ENCODE peak calls at places on chromosomes 4 and X, in eight cellular contexts. S is H1, A is heart left ventricle, F is AG04450, H is astrocyte, V is coronary artery, L is BJ, G is left lung. J is an unnamed sample.

GRCh38 chr4:54620773-54621172 is 37.0 kb upstream of the KIT start:
- DNase-seq in S (no peak), A (no peak), F (no peak), H (no peak), V (no peak), L (no peak), G (no peak), J (no peak)

GRCh38 chrX:108640817-108641216 is 95.5 kb downstream of the IRS4 start:
- DNase-seq in S (no peak), A (no peak), F (no peak), H (no peak), V (no peak), L (no peak), G (no peak), J (no peak)

GRCh38 chr4:168551211-168551610 is 54.4 kb downstream of the PALLD start:
- DNase-seq in S (no peak), A (no peak), F (peak; percentile 55), H (peak; percentile 89), V (no peak), L (peak; percentile 78), G (no peak), J (peak; percentile 88)

GRCh38 chr4:13476915-13477314 is 7.2 kb downstream of the RAB28 start:
- DNase-seq in S (no peak), A (no peak), F (peak; percentile 54), H (peak; percentile 92), V (no peak), L (peak; percentile 76), G (no peak), J (peak; percentile 79)

GRCh38 chrX:129836827-129837226 is 6.9 kb downstream of the ZDHHC9 start:
- DNase-seq in S (no peak), A (no peak), F (no peak), H (no peak), V (no peak), L (no peak), G (no peak), J (peak; percentile 54)

GRCh38 chr4:145453163-145453520 is 28.5 kb upstream of the SMAD1 start:
- DNase-seq in S (no peak), A (no peak), F (no peak), H (no peak), V (no peak), L (no peak), G (no peak), J (no peak)

GRCh38 chr4:2893772-2894171 is 50.1 kb downstream of the ADD1 start:
- DNase-seq in S (no peak), A (peak; percentile 25), F (no peak), H (peak; percentile 20), V (no peak), L (no peak), G (no peak), J (peak; percentile 77)

GRCh38 chr4:124564121-124564520 is 148.4 kb downstream of the ANKRD50 start:
- DNase-seq in S (no peak), A (no peak), F (no peak), H (no peak), V (no peak), L (no peak), G (no peak), J (no peak)

GRCh38 chr4:78414116-78414515 is 137.5 kb upstream of the ANXA3 start:
- DNase-seq in S (no peak), A (no peak), F (no peak), H (no peak), V (no peak), L (no peak), G (no peak), J (no peak)

GRCh38 chrX:143363419-143363818 is 153.9 kb downstream of the SPANXN3 start:
- DNase-seq in S (no peak), A (no peak), F (no peak), H (no peak), V (no peak), L (no peak), G (no peak), J (no peak)

GRCh38 chr4:186819357-186820086 is 95.9 kb upstream of the FAT1 start:
- DNase-seq in S (no peak), A (no peak), F (no peak), H (no peak), V (no peak), L (no peak), G (no peak), J (no peak)

GRCh38 chr4:164138521-164138920 is 615.4 kb upstream of the SMIM31 start:
- DNase-seq in S (no peak), A (no peak), F (no peak), H (no peak), V (no peak), L (no peak), G (no peak), J (no peak)

GRCh38 chr4:5051210-5051691 is at the start of gene STK32B:
- DNase-seq in S (peak; percentile 57), A (peak; percentile 72), F (peak; percentile 41), H (peak; percentile 75), V (peak; percentile 73), L (no peak), G (peak; percentile 88), J (peak; percentile 64)

GRCh38 chrX:123830309-123830708 is 29.5 kb upstream of the XIAP start:
- DNase-seq in S (no peak), A (no peak), F (no peak), H (peak; percentile 77), V (no peak), L (no peak), G (no peak), J (no peak)

GRCh38 chr4:99845708-99846469 is 29.3 kb downstream of the DAPP1 start:
- DNase-seq in S (no peak), A (no peak), F (no peak), H (no peak), V (no peak), L (no peak), G (no peak), J (no peak)

GRCh38 chrX:135892781-135893180 is 463 bp downstream of the CT45A10 start:
- DNase-seq in S (no peak), A (no peak), F (no peak), H (no peak), V (no peak), L (no peak), G (no peak), J (no peak)

GRCh38 chrX:135890087-135890585 is 3.1 kb downstream of the CT45A10 start:
- DNase-seq in S (no peak), A (no peak), F (no peak), H (no peak), V (no peak), L (no peak), G (no peak), J (no peak)

GRCh38 chrX:135893294-135893817 is at the start of the genes CT45A10 and SAGE1:
- DNase-seq in S (no peak), A (no peak), F (no peak), H (no peak), V (no peak), L (no peak), G (no peak), J (no peak)
- TF ChIP-seq CTCF in S (no peak), A (no peak), F (no peak), H (no peak), V (no peak), L (no peak), G (no peak), J (no peak)

DNA sequence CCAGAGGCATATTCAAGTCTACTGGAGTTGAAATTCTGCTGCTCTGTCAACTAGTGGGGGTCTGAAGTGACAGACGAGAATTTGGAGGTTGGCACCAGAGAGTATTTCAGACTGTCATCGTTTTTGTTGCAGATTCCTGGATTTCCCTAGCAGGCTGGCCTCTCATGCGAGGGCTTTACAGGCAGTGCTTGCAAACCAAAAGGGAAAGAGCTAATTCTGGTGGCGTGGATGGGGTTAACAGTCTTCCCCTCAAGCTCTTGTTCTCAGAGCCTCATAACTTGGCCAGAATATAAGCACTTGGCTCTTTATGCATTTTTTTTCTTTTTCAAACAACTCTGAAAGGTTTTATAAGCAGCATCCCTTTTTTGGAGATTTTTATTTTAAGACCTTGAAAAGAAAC is at the start of gene SPARCL1:
- DNase-seq in S (no peak), A (peak; percentile 38), F (no peak), H (no peak), V (no peak), L (no peak), G (no peak), J (peak; percentile 59)
- H3K4me3 ChIP-seq in S (no peak within 1 kb of the TSS), A (peak within 1 kb of the TSS; percentile 55), F (no peak within 1 kb of the TSS), H (no peak within 1 kb of the TSS), V (peak within 1 kb of the TSS; percentile 71), L (no peak within 1 kb of the TSS), G (peak within 1 kb of the TSS; percentile 30), J (no peak within 1 kb of the TSS)

DNA sequence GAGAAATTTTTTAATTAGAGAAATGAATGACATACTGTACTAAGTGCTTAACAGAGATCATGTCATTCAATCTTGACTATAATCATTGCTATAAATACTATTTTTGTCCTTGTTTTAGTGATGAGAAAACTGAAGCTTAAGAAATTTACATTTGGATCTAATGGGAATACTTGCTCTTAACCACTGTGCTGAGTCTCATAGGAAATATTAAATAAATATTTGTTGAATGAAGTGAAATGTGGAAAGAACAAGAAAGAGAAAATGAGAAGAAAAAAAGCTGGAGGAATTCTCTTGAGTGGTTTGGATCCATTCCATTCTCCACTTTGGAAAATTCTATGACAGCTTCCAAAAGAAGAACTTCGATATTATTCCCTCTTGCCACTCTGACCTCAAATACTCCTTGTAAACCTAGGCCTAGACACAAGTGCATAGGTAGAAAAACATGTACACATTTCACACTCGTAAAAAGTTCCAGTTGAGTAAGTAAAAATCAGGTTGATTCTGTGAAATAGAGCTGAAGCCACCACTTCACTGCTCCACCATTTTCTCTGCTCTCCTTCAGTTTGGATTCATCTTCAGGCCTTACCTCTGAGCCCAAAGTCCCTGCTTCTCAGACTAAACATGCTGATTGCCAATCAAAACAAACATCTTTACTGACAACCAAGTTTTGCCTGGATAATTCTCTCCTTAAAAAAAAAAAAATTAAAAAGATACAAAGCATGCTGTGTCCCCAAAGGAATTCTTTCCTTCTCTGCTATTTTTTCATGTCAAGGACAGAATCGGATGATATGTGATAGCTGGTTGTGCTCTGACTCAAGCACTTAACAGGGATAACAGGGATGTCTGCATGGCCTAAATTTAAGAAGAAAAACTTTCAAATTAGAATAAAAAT is 421.1 kb upstream of the INTU start:
- DNase-seq in S (no peak), A (no peak), F (no peak), H (peak; percentile 7), V (no peak), L (no peak), G (no peak), J (no peak)
- TF ChIP-seq CTCF in S (no peak), A (no peak), F (no peak), H (no peak), V (no peak), L (no peak), G (no peak), J (no peak)

GRCh38 chr4:73943555-73943954 is 38.3 kb downstream of the PF4 start:
- DNase-seq in S (no peak), A (no peak), F (no peak), H (no peak), V (no peak), L (no peak), G (no peak), J (no peak)
- H3K4me3 ChIP-seq in S (peak overlapping the region; percentile 63), A (peak overlapping the region; percentile 30), F (no peak overlapping the region), H (peak overlapping the region; percentile 44), V (no peak overlapping the region), L (no peak overlapping the region), G (no peak overlapping the region), J (no peak overlapping the region)

GRCh38 chrX:131264053-131264452 is 25.1 kb downstream of the IGSF1 start:
- DNase-seq in S (no peak), A (no peak), F (no peak), H (no peak), V (no peak), L (no peak), G (no peak), J (no peak)
- TF ChIP-seq CTCF in S (no peak), A (no peak), F (no peak), H (no peak), V (no peak), L (no peak), G (no peak), J (no peak)